ENCODE peak calls at places on chromosomes 11 and 22, in five cellular contexts. M is activated CD8-positive, alpha-beta T cell treated with anti-CD3 and anti-CD28 coated beads, Interleukin-2, amount 10 ng/mL, durations not matched to agents 7 days and 5 days; A is stimulated activated CD4-positive, alpha-beta T cell treated with anti-CD3 and anti-CD28 coated beads, Interleukin-1b, Interleukin-23, amount 100 ng/mL, for 24 hours; L is substantia nigra; F is lung. C is an unnamed sample.

GRCh38 chr11:62911137-62912130 is 9.7 kb downstream of the CHRM1 start:
- DNase-seq in M (no peak), A (no peak), L (no peak), F (no peak), C (no peak)

GRCh38 chr11:56932572-56933235 is 56.0 kb upstream of the OR5AK2 start:
- DNase-seq in M (no peak), A (no peak), L (no peak), F (no peak), C (no peak)

GRCh38 chr11:13287026-13287425 is 9.4 kb downstream of the BMAL1 start:
- DNase-seq in M (peak; percentile 58), A (no peak), L (no peak), F (no peak), C (no peak)

GRCh38 chr11:1942541-1943260 is 4.4 kb upstream of the MRPL23 start:
- DNase-seq in M (no peak), A (no peak), L (no peak), F (peak; percentile 22), C (no peak)

GRCh38 chr11:72786305-72787261 is 7.3 kb downstream of the STARD10 start:
- DNase-seq in M (no peak), A (no peak), L (no peak), F (peak; percentile 79), C (no peak)

GRCh38 chr11:108571001-108571400 is 22.6 kb downstream of the EXPH5 start:
- DNase-seq in M (no peak), A (no peak), L (no peak), F (no peak), C (no peak)

GRCh38 chr22:46613606-46613997 is 6.6 kb upstream of the GRAMD4 start:
- DNase-seq in M (peak; percentile 42), A (no peak), L (no peak), F (no peak), C (no peak)

GRCh38 chr22:36052505-36052941 is 23.9 kb upstream of the RBFOX2 start:
- DNase-seq in M (peak; percentile 24), A (no peak), L (no peak), F (no peak), C (no peak)

GRCh38 chr11:11416502-11416901 is 63.5 kb upstream of the CSNK2A3 start:
- DNase-seq in M (no peak), A (no peak), L (no peak), F (no peak), C (no peak)

C was measured in esophagus muscularis mucosa.